ENCODE peak calls at places on chromosomes 7 and 10, in six cellular contexts. J, T, A, F, O and W are unnamed samples.

GRCh38 chr7:63047546-63047945 is 951.1 kb upstream of the ZNF722 start:
- DNase-seq in J (no peak), T (no peak), A (no peak), F (no peak), O (no peak), W (no peak)

GRCh38 chr7:80918909-80919721 is at the start of gene SEMA3C:
- DNase-seq in J (peak; percentile 94), T (peak; percentile 90), A (peak; percentile 94), F (peak; percentile 96), O (peak; percentile 98), W (peak; percentile 96)

GRCh38 chr7:157272351-157273207 is 64.2 kb upstream of the DNAJB6 start:
- DNase-seq in J (no peak), T (no peak), A (no peak), F (no peak), O (no peak), W (no peak)

GRCh38 chr7:91832493-91833045 is 47.9 kb downstream of the MTERF1 start:
- DNase-seq in J (no peak), T (no peak), A (no peak), F (no peak), O (no peak), W (no peak)

GRCh38 chr7:7694542-7694941 is 23.9 kb downstream of the RPA3 start:
- DNase-seq in J (no peak), T (no peak), A (no peak), F (no peak), O (no peak), W (no peak)

GRCh38 chr10:28935061-28935460 is 257.7 kb downstream of the BAMBI start:
- DNase-seq in J (no peak), T (no peak), A (no peak), F (no peak), O (peak; percentile 38), W (no peak)

GRCh38 chr7:157751951-157752673 is 415.3 kb downstream of the DNAJB6 start:
- DNase-seq in J (no peak), T (no peak), A (no peak), F (no peak), O (no peak), W (no peak)

GRCh38 chr10:102633282-102633681 is 11.0 kb upstream of the TRIM8 start:
- DNase-seq in J (no peak), T (no peak), A (no peak), F (no peak), O (peak; percentile 87), W (no peak)

GRCh38 chr10:34524369-34525091 is 290.6 kb downstream of the PARD3 start:
- DNase-seq in J (no peak), T (no peak), A (no peak), F (no peak), O (no peak), W (no peak)

GRCh38 chr7:45998506-45998905 is 77.4 kb upstream of the IGFBP3 start:
- DNase-seq in J (no peak), T (no peak), A (no peak), F (no peak), O (no peak), W (no peak)

GRCh38 chr10:88455831-88456230 is 127.3 kb downstream of the RNLS start:
- DNase-seq in J (no peak), T (no peak), A (no peak), F (no peak), O (peak; percentile 82), W (no peak)

GRCh38 chr7:33728779-33729646 is 176.3 kb upstream of the BMPER start:
- DNase-seq in J (no peak), T (no peak), A (no peak), F (no peak), O (no peak), W (no peak)

GRCh38 chr10:126597206-126597605 is 73.3 kb downstream of the C10orf90 start:
- DNase-seq in J (no peak), T (no peak), A (no peak), F (no peak), O (no peak), W (no peak)

GRCh38 chr10:71265201-71265575 is 52.8 kb downstream of the UNC5B start:
- DNase-seq in J (no peak), T (no peak), A (no peak), F (no peak), O (no peak), W (no peak)
- H3K4me1 ChIP-seq in J (peaks cover 58% of the 10 kb centered on the region), T (peaks cover 36% of the 10 kb centered on the region), A (peaks cover 16% of the 10 kb centered on the region), F (peaks cover 55% of the 10 kb centered on the region), O (peaks cover 78% of the 10 kb centered on the region), W (peaks cover 10% of the 10 kb centered on the region)

DNA sequence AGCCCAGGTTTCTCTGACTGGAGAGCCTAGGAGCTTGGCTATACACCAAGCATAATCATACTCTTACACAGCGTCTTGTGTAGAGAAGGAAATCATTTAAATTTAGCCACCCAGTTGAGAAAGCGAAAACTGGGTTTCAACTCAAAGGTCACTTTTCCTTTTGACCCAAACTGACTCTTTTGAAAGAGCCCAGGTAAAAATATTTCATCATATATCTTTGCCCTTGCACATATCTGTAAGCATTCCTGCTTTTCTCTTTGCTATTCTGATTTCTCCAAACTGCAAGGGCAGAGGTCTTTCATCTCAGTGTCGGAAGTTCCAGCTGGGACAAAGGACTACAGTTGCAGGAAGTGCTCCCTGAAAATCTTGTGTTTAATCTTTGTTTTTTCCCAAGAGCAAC is 22.0 kb upstream of the ABCB4 start:
- DNase-seq in J (no peak), T (no peak), A (no peak), F (no peak), O (no peak), W (no peak)
- H3K4me3 ChIP-seq in J (no peak overlapping the region), T (no peak overlapping the region), A (no peak overlapping the region), F (no peak overlapping the region), O (no peak overlapping the region), W (no peak overlapping the region)

DNA sequence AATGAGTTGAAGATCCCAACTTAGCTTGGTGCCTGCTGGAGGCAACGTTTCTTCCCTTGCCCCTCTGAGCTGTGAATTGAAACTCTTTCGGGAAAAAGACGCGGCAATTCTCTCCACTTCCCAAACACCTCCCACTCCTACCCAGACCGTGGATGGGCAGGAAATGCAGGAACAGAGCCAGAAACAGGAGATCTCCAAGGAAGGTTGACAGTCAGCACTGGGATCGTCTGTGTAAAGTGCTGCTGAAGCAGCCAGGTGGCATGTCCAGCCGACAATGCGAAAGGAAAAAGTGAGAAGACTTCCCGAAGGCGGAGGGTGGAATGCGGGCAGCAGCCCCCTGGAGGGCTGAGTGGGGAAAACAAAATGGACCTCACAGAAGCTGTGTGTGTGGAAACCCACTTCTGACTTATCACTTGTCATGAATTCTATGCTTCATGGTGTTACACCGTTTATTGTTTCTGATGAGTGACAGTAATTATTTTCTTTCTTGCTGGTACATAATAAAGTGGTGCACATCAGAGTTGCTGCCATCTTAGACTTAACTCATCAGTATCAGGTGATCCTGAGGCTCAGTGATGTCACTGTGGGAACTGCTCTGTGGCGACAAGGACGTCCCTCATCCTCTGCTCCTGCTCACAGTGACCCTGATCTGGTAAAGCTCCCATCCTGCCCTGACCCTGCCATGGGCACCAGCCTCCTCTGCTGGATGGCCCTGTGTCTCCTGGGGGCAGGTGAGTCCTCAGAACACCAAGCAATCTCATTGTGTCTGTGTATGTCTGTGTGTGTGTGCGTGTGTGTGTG is 220.5 kb upstream of the PRSS1 start:
- DNase-seq in J (peak; percentile 45), T (no peak), A (no peak), F (no peak), O (no peak), W (no peak)
- TF ChIP-seq CTCF in J (no peak), T (no peak), A (no peak), F (no peak), O (peak; percentile 19), W (no peak)

GRCh38 chr10:14558025-14558424 is 216.7 kb downstream of the FAM107B start:
- DNase-seq in J (no peak), T (no peak), A (no peak), F (no peak), O (no peak), W (no peak)
- H3K4me1 ChIP-seq in J (peaks cover 37% of the 10 kb centered on the region), T (peaks cover 24% of the 10 kb centered on the region), A (peaks cover 95% of the 10 kb centered on the region), F (peaks cover 42% of the 10 kb centered on the region), O (no peaks in the 10 kb centered on the region), W (peaks cover 73% of the 10 kb centered on the region)